ENCODE peak calls at places on chromosomes 7 and 10, in ten cellular contexts. C is bronchial epithelial cell; I is heart right ventricle; X is choroid plexus epithelial cell; Q is AG04449; E is CD4-positive, alpha-beta memory T cell; S is adipocyte; N is right cardiac atrium; Z is MM.1S; O is A549. J is an unnamed sample.
A peak's percentile ranks its signal among the peaks of the same experiment; 100 is the strongest.

GRCh38 chr7:44378744-44379143 is 53.4 kb upstream of the CAMK2B start:
- DNase-seq in C (peak; percentile 94), I (no peak), X (peak; percentile 94), Q (peak; percentile 34), E (no peak), S (peak; percentile 57), N (no peak), Z (no peak), O (peak; percentile 24), J (no peak)

GRCh38 chr10:111972109-111972508 is 211.5 kb downstream of the GPAM start:
- DNase-seq in C (no peak), I (no peak), X (no peak), Q (no peak), E (no peak), S (no peak), N (no peak), Z (no peak), O (peak; percentile 4), J (no peak)

GRCh38 chr10:34522542-34522941 is 292.6 kb downstream of the PARD3 start:
- DNase-seq in C (no peak), I (no peak), X (peak; percentile 79), Q (no peak), E (no peak), S (peak; percentile 17), N (no peak), Z (no peak), O (peak; percentile 78), J (no peak)

GRCh38 chr10:56646301-56646700 is 285.2 kb upstream of the ZWINT start:
- DNase-seq in C (no peak), I (no peak), X (no peak), Q (no peak), E (no peak), S (no peak), N (no peak), Z (no peak), O (no peak), J (no peak)

GRCh38 chr7:98323597-98324322 is 42.3 kb downstream of the BRI3 start:
- DNase-seq in C (no peak), I (no peak), X (peak; percentile 85), Q (no peak), E (no peak), S (no peak), N (no peak), Z (no peak), O (no peak), J (no peak)

GRCh38 chr7:46478046-46478445 is 557.0 kb upstream of the IGFBP3 start:
- DNase-seq in C (no peak), I (no peak), X (peak; percentile 89), Q (no peak), E (no peak), S (no peak), N (no peak), Z (peak; percentile 62), O (no peak), J (no peak)

GRCh38 chr7:131328387-131329175 is 905 bp downstream of the MKLN1 start:
- DNase-seq in C (peak; percentile 30), I (no peak), X (peak; percentile 46), Q (no peak), E (no peak), S (peak; percentile 64), N (no peak), Z (peak; percentile 20), O (no peak), J (no peak)

GRCh38 chr7:128104109-128104742 is 73.0 kb upstream of the LRRC4 start:
- DNase-seq in C (no peak), I (peak; percentile 25), X (peak; percentile 36), Q (no peak), E (no peak), S (peak; percentile 59), N (peak; percentile 63), Z (no peak), O (no peak), J (no peak)

GRCh38 chr10:48468866-48469511 is 135.9 kb downstream of the ARHGAP22 start:
- DNase-seq in C (no peak), I (no peak), X (no peak), Q (no peak), E (no peak), S (no peak), N (peak; percentile 11), Z (no peak), O (no peak), J (no peak)

GRCh38 chr7:45892407-45893035 is 4.2 kb downstream of the IGFBP1 start:
- DNase-seq in C (no peak), I (no peak), X (no peak), Q (no peak), E (no peak), S (no peak), N (no peak), Z (no peak), O (no peak), J (no peak)

GRCh38 chr10:117137031-117137910 is 799 bp downstream of the VAX1 start:
- DNase-seq in C (no peak), I (no peak), X (peak; percentile 8), Q (no peak), E (no peak), S (peak; percentile 23), N (peak; percentile 54), Z (no peak), O (peak; percentile 71), J (no peak)

GRCh38 chr7:157970744-157971143 is 616.9 kb downstream of the PTPRN2 start:
- DNase-seq in C (no peak), I (no peak), X (no peak), Q (no peak), E (no peak), S (no peak), N (no peak), Z (no peak), O (no peak), J (no peak)

GRCh38 chr10:91034042-91034441 is 113.2 kb upstream of the ANKRD1 start:
- DNase-seq in C (no peak), I (no peak), X (no peak), Q (no peak), E (peak; percentile 76), S (no peak), N (no peak), Z (no peak), O (no peak), J (peak; percentile 65)

GRCh38 chr7:150415161-150416160 is 35.0 kb upstream of the GIMAP8 start:
- DNase-seq in C (no peak), I (no peak), X (no peak), Q (no peak), E (no peak), S (no peak), N (no peak), Z (peak; percentile 92), O (no peak), J (no peak)
- H3K4me3 ChIP-seq in C (no peak overlapping the region), I (no peak overlapping the region), X (no peak overlapping the region), Q (no peak overlapping the region), E (no peak overlapping the region), S (no peak overlapping the region), N (no peak overlapping the region), Z (no peak overlapping the region), O (no peak overlapping the region), J (no peak overlapping the region)

GRCh38 chr10:132138133-132138532 is 48.6 kb upstream of the DPYSL4 start:
- DNase-seq in C (no peak), I (peak; percentile 11), X (no peak), Q (no peak), E (no peak), S (no peak), N (peak; percentile 16), Z (no peak), O (no peak), J (no peak)

GRCh38 chr10:132136097-132136521 is 50.6 kb upstream of the DPYSL4 start:
- DNase-seq in C (no peak), I (peak; percentile 2), X (no peak), Q (no peak), E (no peak), S (no peak), N (peak; percentile 32), Z (no peak), O (no peak), J (no peak)

GRCh38 chr10:132136689-132137088 is 50.1 kb upstream of the DPYSL4 start:
- DNase-seq in C (no peak), I (no peak), X (no peak), Q (no peak), E (no peak), S (no peak), N (peak; percentile 22), Z (no peak), O (no peak), J (no peak)

GRCh38 chr10:132138596-132138995 is 48.2 kb upstream of the DPYSL4 start:
- DNase-seq in C (no peak), I (peak; percentile 2), X (no peak), Q (no peak), E (no peak), S (no peak), N (peak; percentile 22), Z (no peak), O (no peak), J (no peak)

GRCh38 chr10:132137111-132138072 is 49.4 kb upstream of the DPYSL4 start:
- DNase-seq in C (no peak), I (no peak), X (no peak), Q (no peak), E (no peak), S (no peak), N (peak; percentile 45), Z (no peak), O (no peak), J (no peak)
- H3K4me3 ChIP-seq in C (no peak overlapping the region), I (no peak overlapping the region), X (no peak overlapping the region), Q (no peak overlapping the region), E (no peak overlapping the region), S (no peak overlapping the region), N (no peak overlapping the region), Z (no peak overlapping the region), O (no peak overlapping the region), J (no peak overlapping the region)

DNA sequence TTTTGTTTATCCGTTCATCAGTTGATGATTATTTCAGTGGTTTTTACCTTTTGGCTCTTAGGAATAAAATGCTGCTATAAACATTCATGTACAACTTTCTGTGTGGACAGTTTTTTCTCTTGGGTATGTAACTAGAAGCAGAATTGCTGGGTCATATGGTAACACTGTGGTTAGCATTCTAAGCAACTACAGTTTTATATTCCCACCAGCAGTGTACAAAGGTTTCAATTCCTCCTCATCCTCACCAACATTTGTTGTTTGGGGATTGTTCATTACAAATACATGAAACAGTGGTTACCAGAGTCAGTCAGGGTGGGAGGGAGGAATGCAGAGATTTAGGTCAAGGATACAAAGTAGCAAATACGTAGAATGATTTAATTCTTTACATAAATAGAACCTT is 97.0 kb downstream of the NPSR1 start:
- DNase-seq in C (no peak), I (no peak), X (peak; percentile 1), Q (no peak), E (no peak), S (no peak), N (no peak), Z (peak; percentile 71), O (no peak), J (no peak)
- H3K4me3 ChIP-seq in C (no peak overlapping the region), I (no peak overlapping the region), X (no peak overlapping the region), Q (no peak overlapping the region), E (no peak overlapping the region), S (no peak overlapping the region), N (no peak overlapping the region), Z (peak overlapping the region; percentile 9), O (no peak overlapping the region), J (no peak overlapping the region)

DNA sequence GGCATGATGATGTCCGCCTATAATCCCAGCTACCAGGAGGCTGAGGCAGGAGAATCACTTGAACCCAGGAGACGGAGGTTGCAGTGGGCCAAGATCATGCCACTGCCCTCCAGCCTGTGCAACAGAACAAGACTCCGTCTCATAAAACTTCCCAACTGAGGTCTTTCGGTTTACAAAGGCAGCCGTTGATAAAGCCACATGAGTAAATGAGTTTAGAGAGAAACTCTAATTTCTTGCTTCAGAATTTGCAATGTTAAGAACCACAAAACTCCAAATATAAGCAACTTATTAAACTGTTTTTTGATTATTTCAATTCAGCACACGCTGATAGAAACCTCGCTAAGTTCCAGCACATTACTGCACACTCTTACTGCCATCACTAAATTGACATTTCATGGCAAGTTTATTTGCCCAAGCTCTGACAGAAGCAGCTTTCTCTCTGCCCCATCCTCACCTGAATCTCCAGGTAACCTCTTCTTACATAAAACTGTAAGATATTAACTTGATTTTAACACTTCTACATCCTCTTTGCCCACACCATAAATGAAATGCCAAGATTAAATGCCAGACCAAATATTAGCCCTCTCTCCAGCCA is 67.7 kb downstream of the FGFR2 start:
- DNase-seq in C (no peak), I (no peak), X (no peak), Q (no peak), E (no peak), S (no peak), N (no peak), Z (no peak), O (no peak), J (no peak)
- H3K4me3 ChIP-seq in C (no peak overlapping the region), I (no peak overlapping the region), X (no peak overlapping the region), Q (no peak overlapping the region), E (no peak overlapping the region), S (no peak overlapping the region), N (no peak overlapping the region), Z (no peak overlapping the region), O (no peak overlapping the region), J (no peak overlapping the region)

J was measured in CD8-positive, alpha-beta memory T cell.